ENCODE peak calls at places on chromosomes 1 and 21, in seven cellular contexts. F is heart left ventricle, L is K562, T is stomach, G is body of pancreas, B is uterus, J is transverse colon. P is an unnamed sample.

GRCh38 chr1:36089393-36090121 is 865 bp downstream of the ADPRS start:
- DNase-seq in F (no peak), L (peak; percentile 46), J (peak; percentile 27), G (no peak), B (no peak), T (no peak), P (peak; percentile 42)

GRCh38 chr1:3032970-3033794 is 11.9 kb downstream of the ACTRT2 start:
- DNase-seq in B (no peak), L (no peak), F (no peak), J (no peak), G (no peak), T (no peak), P (peak; percentile 39)

GRCh38 chr1:247390116-247390791 is 25.7 kb upstream of the NLRP3 start:
- DNase-seq in T (peak; percentile 84), B (peak; percentile 74), G (peak; percentile 77), F (peak; percentile 70), J (peak; percentile 87), L (peak; percentile 89), P (peak; percentile 82)

GRCh38 chr21:28215214-28215954 is 777.3 kb downstream of the LTN1 start:
- DNase-seq in B (peak; percentile 29), T (no peak), G (no peak), J (no peak), L (no peak), F (no peak), P (no peak)

GRCh38 chr21:20329636-20330035 is 668.6 kb upstream of the NCAM2 start:
- DNase-seq in J (no peak), G (no peak), F (no peak), B (no peak), L (peak; percentile 12), T (no peak), P (no peak)

GRCh38 chr1:11180342-11180744 is 8.8 kb upstream of the ANGPTL7 start:
- DNase-seq in T (no peak), F (no peak), J (no peak), G (no peak), L (no peak), B (no peak), P (no peak)

GRCh38 chr1:228804640-228805413 is 69.5 kb downstream of the RHOU start:
- DNase-seq in G (no peak), T (peak; percentile 34), J (no peak), F (no peak), B (peak; percentile 46), L (no peak), P (no peak)

GRCh38 chr1:222387020-222387816 is 160.7 kb downstream of the HHIPL2 start:
- DNase-seq in F (no peak), T (no peak), L (peak; percentile 65), J (no peak), B (no peak), G (no peak), P (no peak)

GRCh38 chr1:50979964-50980363 is 9.9 kb downstream of the CDKN2C start:
- DNase-seq in J (no peak), L (no peak), T (no peak), B (no peak), F (no peak), G (no peak), P (no peak)

GRCh38 chr1:7374761-7375160 is 396.3 kb upstream of the VAMP3 start:
- DNase-seq in F (no peak), B (no peak), G (no peak), L (no peak), T (peak; percentile 3), J (no peak), P (peak; percentile 21)

GRCh38 chr1:160095382-160096105 is 2.9 kb downstream of the IGSF8 start:
- DNase-seq in L (no peak), J (no peak), F (no peak), T (no peak), B (no peak), G (no peak), P (no peak)

GRCh38 chr1:230863449-230863848 is 4.9 kb downstream of the C1orf198 start:
- DNase-seq in T (peak; percentile 82), B (no peak), L (no peak), F (no peak), G (peak; percentile 79), J (no peak), P (no peak)

GRCh38 chr1:168482106-168482505 is 61.7 kb downstream of the XCL2 start:
- DNase-seq in G (no peak), B (no peak), L (peak; percentile 15), T (no peak), J (no peak), F (no peak), P (no peak)

GRCh38 chr1:1422465-1423244 is 1.6 kb upstream of the ANKRD65 start:
- DNase-seq in L (peak; percentile 78), F (no peak), B (no peak), J (no peak), T (no peak), G (no peak), P (no peak)

GRCh38 chr1:223774133-223774811 is 61.9 kb downstream of the CAPN2 start:
- DNase-seq in L (no peak), G (no peak), F (no peak), B (no peak), T (no peak), J (no peak), P (peak; percentile 56)

GRCh38 chr21:46323227-46323709 is 402 bp downstream of the C21orf58 start:
- DNase-seq in G (no peak), L (no peak), F (no peak), B (no peak), T (no peak), J (no peak), P (peak; percentile 74)

GRCh38 chr1:234845097-234845660 is 235.2 kb upstream of the IRF2BP2 start:
- DNase-seq in G (no peak), J (no peak), L (no peak), B (no peak), F (no peak), T (no peak), P (no peak)

GRCh38 chr1:234844479-234845031 is 234.6 kb upstream of the IRF2BP2 start:
- DNase-seq in J (no peak), F (no peak), G (no peak), L (no peak), B (no peak), T (no peak), P (no peak)

GRCh38 chr1:234841710-234842231 is 231.8 kb upstream of the IRF2BP2 start:
- DNase-seq in L (peak; percentile 33), G (no peak), F (peak; percentile 46), J (no peak), T (no peak), B (no peak), P (no peak)

GRCh38 chr1:234840843-234841242 is 230.9 kb upstream of the IRF2BP2 start:
- DNase-seq in J (no peak), L (peak; percentile 42), G (no peak), B (no peak), T (no peak), F (no peak), P (no peak)

DNA sequence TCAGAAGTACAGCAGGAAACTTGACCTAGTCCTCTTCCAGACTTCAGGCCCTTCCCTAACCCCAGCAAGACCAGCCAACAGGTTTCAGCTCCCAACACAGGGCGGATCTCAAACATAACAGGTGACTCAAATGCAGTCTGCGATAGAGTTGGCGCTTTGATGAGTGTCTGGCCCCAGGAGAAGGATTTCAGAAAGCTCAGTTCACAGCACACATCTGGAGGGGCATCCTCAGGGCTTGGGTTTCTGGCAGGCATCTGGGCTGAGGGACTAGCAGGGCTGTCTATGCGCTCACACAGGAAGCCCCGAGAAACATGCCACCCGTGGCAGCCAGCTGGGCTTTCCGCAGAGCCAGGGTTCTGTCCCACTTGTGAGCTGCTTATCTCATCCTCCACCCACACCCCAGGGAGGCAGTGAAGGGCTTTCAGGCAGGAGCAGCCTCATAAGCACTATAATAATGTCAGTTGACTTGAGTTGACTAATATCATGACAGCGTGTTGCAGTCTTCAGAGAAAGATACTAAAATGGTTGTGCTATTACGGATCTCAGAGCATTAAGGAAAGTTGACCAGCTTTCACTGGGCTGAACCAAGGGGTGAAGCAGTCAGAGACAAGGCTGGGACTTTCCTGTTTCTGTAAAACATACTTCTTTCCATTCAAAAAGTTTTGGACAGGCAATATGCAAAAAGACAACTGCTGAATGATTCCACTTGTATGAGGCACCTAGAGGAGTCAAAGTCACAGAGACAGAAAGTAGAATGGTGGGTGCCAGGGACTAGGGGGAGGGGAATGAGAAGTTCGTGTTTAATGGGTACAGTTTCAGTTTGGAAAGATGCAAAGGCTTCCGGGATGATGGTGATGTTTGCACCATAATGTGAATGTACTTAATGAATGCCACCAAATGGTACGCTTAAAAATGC is 233.0 kb upstream of the IRF2BP2 start:
- DNase-seq in F (no peak), G (no peak), J (no peak), B (no peak), L (peak; percentile 83), T (no peak), P (no peak)
- TF ChIP-seq POLR2A in F (no peak), G (no peak), J (no peak), B (no peak), L (no peak), T (no peak), P (no peak)

GRCh38 chr1:53256744-53257453 is 18.6 kb upstream of the MAGOH start:
- DNase-seq in L (no peak), F (no peak), T (no peak), J (no peak), G (no peak), B (no peak), P (no peak)
- H3K4me3 ChIP-seq in L (no peak overlapping the region), F (no peak overlapping the region), T (no peak overlapping the region), J (no peak overlapping the region), G (no peak overlapping the region), B (no peak overlapping the region), P (no peak overlapping the region)

DNA sequence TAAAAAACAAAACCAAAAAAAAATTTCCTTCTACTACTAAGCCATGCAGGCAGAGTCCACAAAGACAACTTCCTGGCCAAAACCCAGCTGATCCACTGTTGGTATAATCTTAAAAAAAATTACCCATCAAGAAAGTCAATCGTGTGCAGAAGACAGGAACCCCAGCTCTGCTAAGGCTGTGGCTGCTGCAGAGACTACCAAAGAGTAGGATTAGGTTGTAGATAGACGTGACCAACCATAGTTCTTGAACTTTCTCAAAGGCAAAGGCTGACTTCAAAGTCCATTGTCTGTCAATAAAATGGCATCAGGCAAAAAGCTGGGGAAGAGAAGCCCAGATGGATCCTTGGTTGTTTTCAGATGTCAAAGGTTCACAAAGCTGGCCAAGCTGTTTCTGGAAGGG is 3.4 kb downstream of the PSMB4 start:
- DNase-seq in F (no peak), G (no peak), B (no peak), L (no peak), T (no peak), J (no peak), P (no peak)
- TF ChIP-seq POLR2A in F (no peak), G (no peak), B (no peak), L (peak; percentile 37), T (no peak), J (no peak), P (no peak)

GRCh38 chr21:45074048-45074817 is at the start of gene ADARB1:
- DNase-seq in L (peak; percentile 88), G (peak; percentile 62), F (peak; percentile 72), T (peak; percentile 59), J (peak; percentile 57), B (peak; percentile 66), P (peak; percentile 76)

GRCh38 chr21:45078371-45078770 is 4.0 kb downstream of the ADARB1 start:
- DNase-seq in T (no peak), F (no peak), L (no peak), J (no peak), B (no peak), G (no peak), P (peak; percentile 51)

GRCh38 chr21:45074818-45075605 is 632 bp downstream of the ADARB1 start:
- DNase-seq in B (no peak), J (no peak), T (peak; percentile 26), G (peak; percentile 31), L (peak; percentile 86), F (no peak), P (peak; percentile 70)

GRCh38 chr21:45075606-45076244 is 1.3 kb downstream of the ADARB1 start:
- DNase-seq in J (no peak), G (no peak), L (no peak), F (no peak), T (no peak), B (no peak), P (no peak)

GRCh38 chr21:45076245-45076661 is 1.9 kb downstream of the ADARB1 start:
- DNase-seq in J (no peak), B (no peak), T (peak; percentile 17), F (no peak), L (no peak), G (no peak), P (peak; percentile 38)
- H3K4me3 ChIP-seq in J (no peak overlapping the region), B (no peak overlapping the region), T (peak overlapping the region; percentile 91), F (peak overlapping the region; percentile 100), L (no peak overlapping the region), G (no peak overlapping the region), P (peak overlapping the region; percentile 92)

P was measured in sigmoid colon.